ENCODE peak calls at places on chromosomes 5 and 9, in five cellular contexts. N is adrenal gland; K is NCI-H2081; V is foreskin fibroblast; E is activated CD4-positive, CD25-positive, alpha-beta regulatory T cell treated with anti-CD3 and anti-CD28 coated beads, Interleukin-2, amount 50 U/mL, for 72 hours. O is an unnamed sample.

GRCh38 chr9:131738838-131739191 is 1.1 kb downstream of the RAPGEF1 start:
- DNase-seq in N (no peak), V (no peak), K (peak), E (peak), O (no peak)

GRCh38 chr9:17134843-17135577 is at the start of gene CNTLN:
- DNase-seq in V (peak), E (peak), N (peak), K (peak), O (peak)

GRCh38 chr5:36305571-36306326 is 4.0 kb upstream of the RANBP3L start:
- DNase-seq in K (peak), N (peak), E (no peak), V (peak), O (peak)

GRCh38 chr9:133113163-133113927 is 7.7 kb downstream of the RALGDS start:
- DNase-seq in E (no peak), V (peak), K (no peak), N (peak), O (no peak)

GRCh38 chr5:52838306-52839015 is 50.7 kb downstream of the ITGA1 start:
- DNase-seq in N (no peak), V (no peak), E (no peak), K (no peak), O (no peak)

GRCh38 chr5:179822444-179822990 is 1.8 kb downstream of the SQSTM1 start:
- DNase-seq in E (no peak), K (no peak), N (no peak), V (no peak), O (no peak)

GRCh38 chr5:144150996-144151395 is 19.5 kb downstream of the YIPF5 start:
- DNase-seq in K (no peak), N (no peak), E (no peak), V (peak), O (no peak)

GRCh38 chr9:110283736-110284135 is 27.4 kb upstream of the TXN start:
- DNase-seq in V (no peak), E (no peak), K (no peak), N (no peak), O (no peak)

O was measured in NCI-H460.